ENCODE peak calls at places on chromosome 3, in five cellular contexts. M is A549, J is GM12878, I is NB4, N is H1. R is an unnamed sample.

GRCh38 chr3:150130404-150131100 is 159.9 kb upstream of the PFN2 start:
- DNase-seq in M (no peak), J (no peak), I (no peak), N (peak), R (no peak)

GRCh38 chr3:107951111-107951510 is 139.7 kb downstream of the CD47 start:
- DNase-seq in M (no peak), J (no peak), I (no peak), N (no peak), R (no peak)

GRCh38 chr3:53140575-53141467 is 10.6 kb upstream of the RFT1 start:
- DNase-seq in M (no peak), J (no peak), I (peak), N (no peak), R (no peak)

GRCh38 chr3:45165497-45166282 is 19.5 kb upstream of the CDCP1 start:
- DNase-seq in M (no peak), J (no peak), I (no peak), N (no peak), R (no peak)

GRCh38 chr3:66675383-66675782 is 174.6 kb upstream of the LRIG1 start:
- DNase-seq in M (no peak), J (no peak), I (no peak), N (no peak), R (no peak)

GRCh38 chr3:13549513-13550256 is 760 bp downstream of the FBLN2 start:
- DNase-seq in M (no peak), J (no peak), I (peak), N (no peak), R (no peak)

GRCh38 chr3:8560608-8561007 is 59.0 kb downstream of the LMCD1 start:
- DNase-seq in M (no peak), J (no peak), I (no peak), N (no peak), R (no peak)

GRCh38 chr3:30232142-30232541 is 374.3 kb upstream of the TGFBR2 start:
- DNase-seq in M (no peak), J (no peak), I (peak), N (no peak), R (no peak)

GRCh38 chr3:110178965-110179364 is 841.6 kb upstream of the DPPA4 start:
- DNase-seq in M (no peak), J (no peak), I (no peak), N (no peak), R (no peak)

GRCh38 chr3:136396916-136397315 is 146.8 kb downstream of the PCCB start:
- DNase-seq in M (no peak), J (no peak), I (no peak), N (no peak), R (no peak)

GRCh38 chr3:169104972-169105371 is 558.5 kb downstream of the MECOM start:
- DNase-seq in M (no peak), J (no peak), I (no peak), N (no peak), R (peak)

GRCh38 chr3:105827959-105828358 is 40.9 kb downstream of the CBLB start:
- DNase-seq in M (peak), J (no peak), I (peak), N (no peak), R (peak)

GRCh38 chr3:148889828-148890227 is 24.7 kb downstream of the CPA3 start:
- DNase-seq in M (no peak), J (no peak), I (no peak), N (no peak), R (no peak)

GRCh38 chr3:77134801-77135200 is 94.9 kb downstream of the ROBO2 start:
- DNase-seq in M (no peak), J (no peak), I (no peak), N (no peak), R (no peak)

GRCh38 chr3:159130108-159130507 is 328.3 kb downstream of the MFSD1 start:
- DNase-seq in M (no peak), J (no peak), I (peak), N (peak), R (peak)

GRCh38 chr3:12967751-12968209 is 105.4 kb downstream of the IQSEC1 start:
- DNase-seq in M (peak), J (no peak), I (peak), N (peak), R (peak)

GRCh38 chr3:100068758-100069345 is 45.4 kb downstream of the FILIP1L start:
- DNase-seq in M (peak), J (peak), I (peak), N (peak), R (peak)

GRCh38 chr3:174859756-174860155 is 622 bp downstream of the NAALADL2 start:
- DNase-seq in M (no peak), J (no peak), I (no peak), N (no peak), R (no peak)

GRCh38 chr3:61894988-61895935 is 333.9 kb downstream of the PTPRG start:
- DNase-seq in M (peak), J (peak), I (peak), N (no peak), R (peak)

GRCh38 chr3:40404591-40405198 is 17.7 kb downstream of the ENTPD3 start:
- DNase-seq in M (no peak), J (no peak), I (no peak), N (no peak), R (no peak)

GRCh38 chr3:55571913-55572312 is 84.8 kb upstream of the WNT5A start:
- DNase-seq in M (no peak), J (no peak), I (no peak), N (peak), R (peak)

GRCh38 chr3:132837615-132838014 is 115.4 kb upstream of the NPHP3 start:
- DNase-seq in M (no peak), J (no peak), I (no peak), N (no peak), R (no peak)

GRCh38 chr3:45205126-45205525 is 21.0 kb downstream of the TMEM158 start:
- DNase-seq in M (no peak), J (no peak), I (peak), N (no peak), R (no peak)

GRCh38 chr3:71718069-71718468 is 7.1 kb downstream of the EIF4E3 start:
- DNase-seq in M (no peak), J (no peak), I (no peak), N (no peak), R (no peak)

GRCh38 chr3:1532935-1533606 is 440.2 kb downstream of the CNTN6 start:
- DNase-seq in M (no peak), J (no peak), I (no peak), N (no peak), R (no peak)

GRCh38 chr3:153247331-153248311 is 85.6 kb downstream of the RAP2B start:
- DNase-seq in M (no peak), J (no peak), I (peak), N (no peak), R (no peak)

GRCh38 chr3:172224560-172225214 is 185.3 kb downstream of the FNDC3B start:
- DNase-seq in M (no peak), J (no peak), I (no peak), N (no peak), R (no peak)

GRCh38 chr3:164832216-164832615 is 246.1 kb downstream of the SI start:
- DNase-seq in M (no peak), J (no peak), I (no peak), N (no peak), R (no peak)

GRCh38 chr3:155024006-155024638 is 56.0 kb upstream of the MME start:
- DNase-seq in M (no peak), J (no peak), I (no peak), N (no peak), R (no peak)

GRCh38 chr3:141738636-141739363 is 702 bp downstream of the RNF7 start:
- DNase-seq in M (peak), J (no peak), I (peak), N (no peak), R (no peak)

GRCh38 chr3:110349295-110349694 is 722.3 kb upstream of the NECTIN3 start:
- DNase-seq in M (no peak), J (no peak), I (no peak), N (no peak), R (no peak)

GRCh38 chr3:189588061-189588817 is 43.0 kb upstream of the TP63 start:
- DNase-seq in M (peak), J (no peak), I (no peak), N (no peak), R (no peak)

GRCh38 chr3:153001428-153001827 is 160.6 kb upstream of the RAP2B start:
- DNase-seq in M (no peak), J (no peak), I (no peak), N (no peak), R (no peak)

GRCh38 chr3:51937014-51937413 is 4.7 kb downstream of the RRP9 start:
- DNase-seq in M (no peak), J (no peak), I (no peak), N (no peak), R (no peak)

GRCh38 chr3:166071-166470 is 30.5 kb upstream of the CHL1 start:
- DNase-seq in M (no peak), J (no peak), I (no peak), N (no peak), R (no peak)

GRCh38 chr3:128435058-128435457 is 31.6 kb downstream of the DNAJB8 start:
- DNase-seq in M (no peak), J (no peak), I (no peak), N (no peak), R (no peak)

GRCh38 chr3:46098319-46098761 is 71.1 kb upstream of the XCR1 start:
- DNase-seq in M (no peak), J (peak), I (peak), N (no peak), R (no peak)

GRCh38 chr3:180066598-180066997 is 29.9 kb upstream of the PEX5L start:
- DNase-seq in M (no peak), J (no peak), I (no peak), N (no peak), R (no peak)

GRCh38 chr3:146814601-146815315 is 209.6 kb upstream of the PLSCR5 start:
- DNase-seq in M (no peak), J (no peak), I (no peak), N (no peak), R (no peak)

GRCh38 chr3:79871656-79872055 is 103.9 kb upstream of the ROBO1 start:
- DNase-seq in M (no peak), J (no peak), I (no peak), N (no peak), R (no peak)

GRCh38 chr3:83890039-83890762 is 1068.6 kb upstream of the CADM2 start:
- DNase-seq in M (no peak), J (no peak), I (no peak), N (no peak), R (no peak)
- TF ChIP-seq MAX in M (no peak), J (no peak), I (no peak), N (no peak), R (no peak)

GRCh38 chr3:129558076-129558771 is 15.2 kb downstream of the H1-8 start:
- DNase-seq in M (no peak), J (no peak), I (no peak), N (no peak), R (no peak)
- TF ChIP-seq MAX in M (no peak), J (no peak), I (no peak), N (no peak), R (no peak)

DNA sequence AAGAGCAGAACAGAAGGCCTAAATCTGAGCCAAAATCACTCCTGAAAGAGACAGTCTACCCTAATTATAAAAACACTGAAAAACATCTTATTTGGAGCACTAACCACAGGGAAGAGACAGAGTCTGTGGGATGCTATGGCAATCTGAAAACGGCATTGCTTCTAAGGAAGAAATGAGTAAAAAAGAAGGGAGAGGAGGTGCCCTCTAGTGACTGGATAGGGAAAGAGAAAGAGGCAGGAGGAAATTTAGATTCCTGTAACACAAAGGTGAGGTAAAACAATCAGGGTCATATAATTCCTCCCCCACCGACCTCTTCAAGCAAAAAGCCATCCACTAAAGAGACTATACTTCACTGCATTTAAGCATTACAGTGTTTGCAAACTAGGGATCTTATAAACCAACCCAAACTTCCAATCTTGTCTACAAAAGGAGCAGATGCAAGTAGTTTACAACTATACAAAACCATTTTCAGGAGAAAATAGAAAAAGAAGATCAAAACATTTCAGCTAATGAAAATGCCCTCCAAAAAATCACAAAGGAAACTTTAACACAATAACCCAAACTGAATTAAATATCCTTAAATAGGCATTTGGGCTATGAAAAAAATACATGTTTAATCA is 32.6 kb downstream of the HACD2 start:
- DNase-seq in M (peak), J (no peak), I (peak), N (no peak), R (peak)
- TF ChIP-seq MAX in M (no peak), J (no peak), I (no peak), N (no peak), R (no peak)

GRCh38 chr3:47420511-47421484 is 40.0 kb downstream of the PTPN23 start:
- DNase-seq in M (peak), J (peak), I (peak), N (peak), R (peak)

GRCh38 chr3:47420044-47420430 is 39.2 kb downstream of the PTPN23 start:
- DNase-seq in M (no peak), J (no peak), I (no peak), N (no peak), R (no peak)

GRCh38 chr3:47422743-47423142 is 41.9 kb downstream of the PTPN23 start:
- DNase-seq in M (no peak), J (no peak), I (no peak), N (no peak), R (no peak)

GRCh38 chr3:47423548-47424145 is 42.8 kb downstream of the PTPN23 start:
- DNase-seq in M (no peak), J (no peak), I (no peak), N (no peak), R (no peak)

GRCh38 chr3:47421741-47422649 is 41.2 kb downstream of the PTPN23 start:
- DNase-seq in M (peak), J (no peak), I (peak), N (no peak), R (no peak)
- TF ChIP-seq MAX in M (peak), J (no peak), I (peak), N (peak), R (peak)

GRCh38 chr3:138726966-138727365 is 107.8 kb downstream of the PIK3CB start:
- DNase-seq in M (no peak), J (no peak), I (no peak), N (no peak), R (no peak)

GRCh38 chr3:138727371-138727770 is 107.4 kb downstream of the PIK3CB start:
- DNase-seq in M (no peak), J (no peak), I (no peak), N (no peak), R (no peak)

GRCh38 chr3:138729279-138729678 is 105.4 kb downstream of the PIK3CB start:
- DNase-seq in M (no peak), J (no peak), I (no peak), N (no peak), R (no peak)

GRCh38 chr3:138725116-138725515 is 109.6 kb downstream of the PIK3CB start:
- DNase-seq in M (no peak), J (no peak), I (no peak), N (no peak), R (no peak)

DNA sequence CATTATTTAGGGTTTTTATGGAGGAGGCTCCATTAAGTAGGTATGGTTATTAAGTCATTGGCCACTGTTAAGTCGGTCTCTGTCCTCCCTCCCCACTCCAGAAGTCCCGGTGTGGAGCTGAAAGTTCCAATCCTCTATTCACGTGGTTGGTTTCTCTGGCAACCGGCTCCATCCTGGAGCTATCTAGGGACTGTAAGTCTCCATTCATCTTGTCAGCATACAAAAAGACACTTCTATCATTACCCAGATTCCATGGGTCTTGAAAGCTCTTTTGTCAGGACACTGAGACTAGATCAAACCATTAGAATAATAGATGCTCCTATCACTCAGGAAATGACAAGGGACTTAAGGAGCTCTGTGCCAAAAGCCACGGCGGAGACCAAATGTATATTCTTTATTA is 110.3 kb downstream of the PIK3CB start:
- DNase-seq in M (no peak), J (no peak), I (no peak), N (no peak), R (no peak)
- TF ChIP-seq MAX in M (no peak), J (no peak), I (no peak), N (no peak), R (no peak)

GRCh38 chr3:43378066-43378935 is 92.0 kb downstream of the SNRK start:
- DNase-seq in M (peak), J (peak), I (peak), N (no peak), R (peak)
- TF ChIP-seq MAX in M (no peak), J (no peak), I (no peak), N (no peak), R (no peak)

GRCh38 chr3:119352863-119353527 is 58.8 kb downstream of the ARHGAP31 start:
- DNase-seq in M (no peak), J (no peak), I (peak), N (no peak), R (peak)

GRCh38 chr3:119349353-119349752 is 55.2 kb downstream of the ARHGAP31 start:
- DNase-seq in M (no peak), J (no peak), I (no peak), N (peak), R (no peak)

GRCh38 chr3:119356646-119357045 is 62.5 kb downstream of the ARHGAP31 start:
- DNase-seq in M (no peak), J (no peak), I (no peak), N (no peak), R (no peak)

GRCh38 chr3:119350114-119350513 is 55.9 kb downstream of the ARHGAP31 start:
- DNase-seq in M (no peak), J (no peak), I (no peak), N (peak), R (no peak)

GRCh38 chr3:119352235-119352634 is 58.1 kb downstream of the ARHGAP31 start:
- DNase-seq in M (no peak), J (peak), I (peak), N (no peak), R (no peak)
- TF ChIP-seq MAX in M (no peak), J (no peak), I (no peak), N (no peak), R (no peak)

GRCh38 chr3:56812749-56813655 is 11.3 kb upstream of the ARHGEF3 start:
- DNase-seq in M (no peak), J (no peak), I (no peak), N (no peak), R (no peak)
- TF ChIP-seq MAX in M (no peak), J (no peak), I (no peak), N (no peak), R (no peak)

R was measured in HepG2.